ENCODE peak calls at places on chromosome 18, in ten cellular contexts. P is fibroblast of lung, V is brain microvascular endothelial cell, K is neural progenitor cell, Y is cardiac muscle cell, D is thyroid gland, E is lower leg skin, J is AG10803, X is psoas muscle, Q is tibial artery. I is an unnamed sample.

GRCh38 chr18:22915337-22915736 is 17.8 kb upstream of the RBBP8 start:
- DNase-seq in D (no peak), K (no peak), V (no peak), Q (no peak), J (no peak), Y (no peak), X (no peak), P (no peak), E (no peak), I (no peak)

GRCh38 chr18:5970032-5970431 is 74.7 kb upstream of the TMEM200C start:
- DNase-seq in Y (no peak), J (no peak), V (no peak), P (no peak), X (no peak), D (no peak), K (no peak), Q (no peak), E (no peak), I (no peak)

GRCh38 chr18:22210331-22210754 is 41.0 kb downstream of the GATA6 start:
- DNase-seq in J (peak), P (peak), V (peak), Q (no peak), X (no peak), K (no peak), D (no peak), E (no peak), Y (no peak), I (no peak)

GRCh38 chr18:77208969-77209368 is 40.7 kb upstream of the GALR1 start:
- DNase-seq in V (peak), K (no peak), J (peak), X (no peak), Q (no peak), E (no peak), D (peak), Y (no peak), P (peak), I (no peak)

GRCh38 chr18:30705943-30706342 is 336.6 kb downstream of the DSC3 start:
- DNase-seq in X (no peak), Y (no peak), P (no peak), K (no peak), J (no peak), Q (no peak), V (no peak), D (no peak), E (no peak), I (no peak)

GRCh38 chr18:21820035-21820810 is 79.6 kb downstream of the MIB1 start:
- DNase-seq in D (no peak), Y (peak), E (no peak), J (peak), V (no peak), P (peak), X (no peak), K (no peak), Q (no peak), I (no peak)

GRCh38 chr18:28541276-28541930 is 364.5 kb upstream of the CDH2 start:
- DNase-seq in Q (no peak), X (peak), Y (peak), J (no peak), D (no peak), E (no peak), V (no peak), K (no peak), P (no peak), I (no peak)

GRCh38 chr18:24799176-24799575 is 338.7 kb downstream of the HRH4 start:
- DNase-seq in D (no peak), P (no peak), X (no peak), Y (no peak), J (no peak), K (peak), Q (no peak), E (no peak), V (no peak), I (no peak)

GRCh38 chr18:52499018-52499417 is 159.0 kb downstream of the DCC start:
- DNase-seq in D (no peak), J (no peak), Q (no peak), K (no peak), V (no peak), E (no peak), X (no peak), P (no peak), Y (no peak), I (no peak)

GRCh38 chr18:59779979-59780378 is 82.8 kb upstream of the CCBE1 start:
- DNase-seq in P (peak), X (no peak), E (no peak), K (no peak), V (peak), Q (no peak), Y (no peak), D (no peak), J (peak), I (no peak)

GRCh38 chr18:59646228-59646945 is 50.8 kb downstream of the CCBE1 start:
- DNase-seq in J (no peak), X (no peak), Q (no peak), P (peak), D (no peak), K (no peak), V (no peak), E (no peak), Y (no peak), I (no peak)

GRCh38 chr18:59837586-59837985 is 62.2 kb upstream of the PMAIP1 start:
- DNase-seq in Y (peak), Q (no peak), X (no peak), E (peak), J (peak), P (peak), D (peak), K (peak), V (peak), I (peak)

GRCh38 chr18:79493801-79494211 is 98.1 kb downstream of the NFATC1 start:
- DNase-seq in K (no peak), E (peak), V (no peak), J (no peak), Y (no peak), X (no peak), Q (peak), D (no peak), P (no peak), I (no peak)

GRCh38 chr18:72895548-72895947 is 27.8 kb upstream of the NETO1 start:
- DNase-seq in X (no peak), Y (no peak), Q (no peak), J (no peak), V (peak), E (no peak), P (no peak), D (no peak), K (no peak), I (no peak)

GRCh38 chr18:3867252-3867651 is 417.3 kb downstream of the TGIF1 start:
- DNase-seq in X (no peak), J (no peak), Y (no peak), D (no peak), E (no peak), Q (no peak), V (no peak), K (no peak), P (no peak), I (no peak)

GRCh38 chr18:62717059-62717849 is 1.9 kb downstream of the PHLPP1 start:
- DNase-seq in V (peak), P (peak), Y (peak), J (peak), K (no peak), X (no peak), Q (no peak), E (peak), D (peak), I (no peak)

GRCh38 chr18:38539871-38540270 is 974.3 kb upstream of the CELF4 start:
- DNase-seq in X (no peak), J (no peak), P (no peak), Y (no peak), K (no peak), Q (no peak), E (no peak), D (no peak), V (no peak), I (no peak)

GRCh38 chr18:79529296-79529695 is 133.6 kb downstream of the NFATC1 start:
- DNase-seq in Q (peak), P (no peak), K (no peak), Y (no peak), D (peak), X (no peak), V (no peak), E (peak), J (no peak), I (no peak)

GRCh38 chr18:67478249-67478648 is 38.3 kb downstream of the DSEL start:
- DNase-seq in Q (no peak), X (no peak), J (no peak), D (no peak), P (peak), V (no peak), K (no peak), Y (no peak), E (no peak), I (no peak)

GRCh38 chr18:59918320-59918755 is 18.5 kb downstream of the PMAIP1 start:
- DNase-seq in X (peak), Y (peak), P (peak), V (no peak), K (peak), D (peak), E (no peak), J (peak), Q (no peak), I (no peak)

GRCh38 chr18:23272498-23273232 is 137.4 kb downstream of the CABLES1 start:
- DNase-seq in V (no peak), E (no peak), D (no peak), P (no peak), Y (no peak), X (no peak), K (no peak), Q (no peak), J (no peak), I (no peak)

GRCh38 chr18:55301836-55302235 is 286.2 kb downstream of the TCF4 start:
- DNase-seq in J (no peak), X (no peak), Q (no peak), Y (no peak), D (no peak), K (no peak), E (no peak), V (no peak), P (peak), I (no peak)

GRCh38 chr18:50715919-50716318 is 103.9 kb downstream of the MRO start:
- DNase-seq in K (no peak), E (no peak), D (no peak), Y (no peak), J (no peak), V (peak), X (no peak), Q (no peak), P (no peak), I (no peak)

GRCh38 chr18:25262920-25263319 is 89.0 kb downstream of the ZNF521 start:
- DNase-seq in D (no peak), J (peak), V (no peak), P (peak), Q (no peak), X (no peak), Y (no peak), K (no peak), E (no peak), I (no peak)

GRCh38 chr18:54880706-54881105 is 52.4 kb downstream of the RAB27B start:
- DNase-seq in V (peak), Y (no peak), J (peak), K (no peak), P (peak), X (no peak), Q (no peak), E (no peak), D (no peak), I (peak)

GRCh38 chr18:48547456-48548403 is 8.9 kb downstream of the CTIF start:
- DNase-seq in J (peak), Q (peak), Y (no peak), D (no peak), V (peak), X (no peak), K (no peak), P (peak), E (peak), I (peak)

GRCh38 chr18:68797901-68798300 is at the start of gene CCDC102B:
- DNase-seq in V (peak), X (no peak), D (no peak), Y (no peak), Q (no peak), E (no peak), K (no peak), P (peak), J (peak), I (peak)

GRCh38 chr18:48920408-48921038 is 30.2 kb downstream of the SMAD7 start:
- DNase-seq in P (no peak), X (no peak), K (peak), Q (peak), V (no peak), D (no peak), E (peak), J (no peak), Y (no peak), I (no peak)

GRCh38 chr18:59012815-59013677 is 126.6 kb upstream of the SEC11C start:
- DNase-seq in J (no peak), D (peak), X (no peak), Q (no peak), P (no peak), E (peak), V (no peak), K (no peak), Y (no peak), I (no peak)

GRCh38 chr18:22603902-22604301 is 186.2 kb upstream of the CTAGE1 start:
- DNase-seq in J (no peak), D (no peak), P (no peak), Y (no peak), K (no peak), Q (no peak), X (no peak), V (no peak), E (no peak), I (no peak)

GRCh38 chr18:23828426-23828825 is 139.2 kb downstream of the LAMA3 start:
- DNase-seq in K (no peak), P (peak), X (no peak), D (no peak), E (no peak), Y (no peak), J (peak), V (peak), Q (no peak), I (peak)

GRCh38 chr18:79519751-79520472 is 124.2 kb downstream of the NFATC1 start:
- DNase-seq in Q (peak), X (no peak), J (no peak), D (no peak), K (peak), Y (peak), E (peak), P (peak), V (no peak), I (no peak)

GRCh38 chr18:41075212-41075611 is 879.8 kb upstream of the PIK3C3 start:
- DNase-seq in Y (no peak), P (peak), Q (no peak), X (no peak), K (peak), J (peak), V (peak), D (no peak), E (no peak), I (peak)

GRCh38 chr18:9792565-9793226 is 84.6 kb downstream of the RAB31 start:
- DNase-seq in V (no peak), Y (no peak), J (no peak), K (peak), X (no peak), E (no peak), D (no peak), Q (no peak), P (no peak), I (no peak)

GRCh38 chr18:75879196-75879595 is 451.7 kb upstream of the SMIM21 start:
- DNase-seq in X (no peak), V (no peak), K (no peak), Y (no peak), D (no peak), P (no peak), Q (no peak), E (no peak), J (no peak), I (no peak)

GRCh38 chr18:58101291-58101706 is 57.3 kb downstream of the NEDD4L start:
- DNase-seq in E (no peak), Y (no peak), Q (no peak), X (no peak), J (no peak), V (no peak), K (peak), D (no peak), P (no peak), I (no peak)

GRCh38 chr18:59056706-59057492 is 82.8 kb upstream of the SEC11C start:
- DNase-seq in X (peak), E (peak), Y (peak), D (peak), V (peak), Q (peak), P (peak), J (peak), K (peak), I (peak)

GRCh38 chr18:68121308-68121707 is 593.6 kb downstream of the TMX3 start:
- DNase-seq in X (no peak), K (peak), E (no peak), P (peak), D (no peak), Y (no peak), V (no peak), Q (no peak), J (no peak), I (no peak)

GRCh38 chr18:37442477-37442876 is 123.1 kb downstream of the CELF4 start:
- DNase-seq in Y (no peak), P (no peak), Q (no peak), D (no peak), E (no peak), J (no peak), X (no peak), K (no peak), V (no peak), I (no peak)

GRCh38 chr18:37449618-37450017 is 116.0 kb downstream of the CELF4 start:
- DNase-seq in K (no peak), Q (no peak), J (no peak), P (no peak), V (no peak), Y (no peak), X (no peak), D (no peak), E (no peak), I (no peak)

GRCh38 chr18:37447959-37448916 is 117.4 kb downstream of the CELF4 start:
- DNase-seq in J (no peak), V (no peak), D (no peak), P (no peak), Y (no peak), X (no peak), K (no peak), Q (no peak), E (no peak), I (no peak)

GRCh38 chr18:37441821-37442220 is 123.8 kb downstream of the CELF4 start:
- DNase-seq in V (no peak), Q (no peak), P (no peak), X (no peak), J (no peak), K (no peak), D (no peak), Y (no peak), E (no peak), I (no peak)

DNA sequence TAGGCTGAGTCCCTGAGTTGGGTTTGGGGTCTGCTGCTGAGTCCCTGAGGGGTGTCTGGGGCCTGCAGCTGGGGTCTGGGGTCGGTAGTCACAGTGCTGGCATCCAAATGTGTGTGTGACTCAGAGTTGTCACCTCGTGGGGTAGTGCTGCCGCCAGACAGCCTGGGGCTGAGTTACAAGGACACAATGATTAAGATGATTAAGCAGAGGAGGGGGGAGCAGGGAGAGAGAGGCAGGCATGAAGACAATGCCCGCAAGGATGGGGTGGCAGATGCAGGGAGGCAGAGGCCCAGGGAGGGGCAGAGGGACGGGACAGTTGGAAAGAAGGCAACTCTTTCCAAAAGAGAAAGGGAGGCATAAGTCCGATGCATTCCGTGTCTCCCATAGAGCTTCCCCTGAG is 120.2 kb downstream of the CELF4 start:
- DNase-seq in E (no peak), X (no peak), V (no peak), Y (no peak), K (peak), P (no peak), D (no peak), Q (no peak), J (no peak), I (no peak)
- TF ChIP-seq CTCF in E (no peak), X (no peak), V (no peak), Y (no peak), K (no peak), P (no peak), D (no peak), Q (no peak), J (no peak), I (no peak)

GRCh38 chr18:45688834-45689233 is 35.1 kb upstream of the SLC14A1 start:
- DNase-seq in D (no peak), Y (no peak), K (no peak), J (no peak), E (no peak), Q (no peak), V (peak), X (no peak), P (no peak), I (no peak)

GRCh38 chr18:45690975-45691815 is 32.8 kb upstream of the SLC14A1 start:
- DNase-seq in P (peak), Y (peak), V (peak), E (peak), X (peak), J (peak), Q (peak), D (peak), K (peak), I (peak)

GRCh38 chr18:45687617-45688016 is 36.4 kb upstream of the SLC14A1 start:
- DNase-seq in V (no peak), X (no peak), E (no peak), Q (no peak), P (no peak), D (no peak), K (no peak), J (no peak), Y (no peak), I (no peak)

GRCh38 chr18:45688113-45688512 is 35.9 kb upstream of the SLC14A1 start:
- DNase-seq in J (peak), X (no peak), D (no peak), K (no peak), Y (no peak), V (peak), P (peak), E (no peak), Q (no peak), I (no peak)

GRCh38 chr18:45689386-45689785 is 34.6 kb upstream of the SLC14A1 start:
- DNase-seq in Q (no peak), E (no peak), V (no peak), Y (no peak), X (no peak), D (no peak), P (no peak), K (no peak), J (no peak), I (no peak)
- H3K4me3 ChIP-seq in Q (no peak), E (no peak), V (no peak), Y (no peak), X (no peak), D (no peak), P (no peak), K (no peak), J (no peak), I (no peak)

DNA sequence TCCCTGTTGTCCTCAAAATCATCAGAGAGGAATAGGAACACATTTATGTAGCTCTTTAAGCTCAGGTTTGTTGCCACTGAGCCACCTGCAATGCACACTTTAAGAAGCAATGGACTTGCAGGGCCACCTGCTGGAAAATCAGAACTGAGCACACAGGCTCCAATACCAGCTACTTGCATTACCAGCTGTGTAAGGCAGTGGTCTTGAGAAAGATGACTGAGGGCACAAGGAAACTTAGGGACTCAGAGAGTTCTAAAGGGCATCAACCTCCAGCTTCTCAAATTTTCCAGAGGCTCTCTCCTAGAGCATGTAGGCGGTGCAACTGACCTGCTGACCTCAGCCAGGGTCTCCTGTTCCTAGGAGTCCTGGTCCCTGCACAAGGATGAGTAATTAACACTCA is 2.5 kb upstream of the CNDP2 start:
- DNase-seq in Q (peak), Y (peak), P (peak), X (no peak), E (peak), K (peak), V (peak), D (peak), J (peak), I (no peak)
- TF ChIP-seq CTCF in Q (peak), Y (peak), P (peak), X (peak), E (no peak), K (peak), V (peak), D (no peak), J (peak), I (peak)

GRCh38 chr18:36848609-36849008 is 19.7 kb downstream of the KIAA1328 start:
- DNase-seq in D (no peak), J (no peak), Y (no peak), K (no peak), X (no peak), V (no peak), Q (no peak), P (no peak), E (no peak), I (no peak)

GRCh38 chr18:36843784-36844183 is 14.9 kb downstream of the KIAA1328 start:
- DNase-seq in P (peak), E (no peak), J (no peak), D (no peak), K (no peak), V (no peak), Y (no peak), Q (no peak), X (no peak), I (no peak)

GRCh38 chr18:36839835-36840234 is 10.9 kb downstream of the KIAA1328 start:
- DNase-seq in X (no peak), D (no peak), Y (no peak), Q (no peak), E (no peak), P (no peak), V (no peak), J (no peak), K (no peak), I (no peak)

DNA sequence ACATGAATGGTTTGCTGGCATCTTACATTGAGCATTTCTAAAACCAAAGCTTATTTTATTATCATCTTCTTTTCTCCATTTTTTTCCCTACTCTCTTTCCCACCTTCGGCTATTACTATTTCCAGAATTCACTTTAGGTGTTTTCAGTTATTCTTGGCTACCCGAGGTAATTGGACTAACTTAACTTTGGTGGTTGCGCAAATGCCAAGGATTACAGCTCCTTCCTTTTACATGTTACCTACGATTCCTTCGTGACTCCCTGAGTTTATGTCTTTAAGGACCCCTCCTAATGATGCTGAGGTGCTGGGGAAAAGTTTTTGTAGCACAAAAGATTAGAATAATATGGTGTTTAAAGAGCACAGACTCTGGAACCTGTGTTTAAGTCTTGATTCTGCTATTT is 14.3 kb downstream of the KIAA1328 start:
- DNase-seq in X (no peak), E (no peak), P (no peak), J (no peak), Y (no peak), V (no peak), Q (no peak), D (no peak), K (no peak), I (no peak)
- H3K4me3 ChIP-seq in X (no peak), E (no peak), P (no peak), J (no peak), Y (no peak), V (no peak), Q (no peak), D (no peak), K (no peak), I (no peak)

I was measured in HFF-Myc.